ENCODE peak calls at places on chromosomes 4 and X, in eight cellular contexts. Y is neural crest cell; K is fibroblast of the conjunctiva; F is activated CD4-positive, alpha-beta T cell treated with anti-CD3 and anti-CD28 coated beads for 1 hour; E is H9; L is NCI-H510A; P is activated gamma-delta T cell treated with Interleukin-2 at 50 U/mL for 16 hours; T is OCI-LY7. R is an unnamed sample.

GRCh38 chrX:108020631-108021030 is 24.2 kb upstream of the VSIG1 start:
- DNase-seq in K (no peak), Y (no peak), P (no peak), L (no peak), F (no peak), E (no peak), T (peak; percentile 27), R (no peak)

GRCh38 chr4:82560853-82561744 is 689 bp downstream of the TMEM150C start:
- DNase-seq in Y (peak; percentile 16), T (no peak), P (no peak), E (peak; percentile 35), F (no peak), K (no peak), L (no peak), R (no peak)

GRCh38 chrX:11406109-11406755 is 113.0 kb downstream of the AMELX start:
- DNase-seq in Y (no peak), K (no peak), E (no peak), L (no peak), F (no peak), T (no peak), P (no peak), R (no peak)

GRCh38 chr4:73267050-73267449 is 8.5 kb upstream of the ANKRD17 start:
- DNase-seq in L (no peak), K (no peak), Y (no peak), F (no peak), T (no peak), E (no peak), P (no peak), R (no peak)

GRCh38 chr4:23717528-23718248 is 172.2 kb downstream of the PPARGC1A start:
- DNase-seq in K (peak; percentile 1), L (no peak), Y (no peak), E (no peak), T (peak; percentile 39), P (no peak), F (no peak), R (no peak)

GRCh38 chr4:56979674-56980073 is 978 bp downstream of the POLR2B start:
- DNase-seq in T (peak; percentile 47), K (no peak), E (peak; percentile 32), L (peak; percentile 9), P (peak; percentile 34), Y (peak; percentile 14), F (no peak), R (no peak)

GRCh38 chr4:11765849-11766453 is 337.3 kb upstream of the HS3ST1 start:
- DNase-seq in L (no peak), K (no peak), P (no peak), T (peak; percentile 22), F (no peak), E (peak; percentile 32), Y (peak; percentile 9), R (no peak)

GRCh38 chrX:100649550-100650356 is 5.8 kb downstream of the SRPX2 start:
- DNase-seq in P (no peak), K (peak; percentile 87), L (no peak), T (no peak), E (no peak), Y (no peak), F (no peak), R (no peak)

GRCh38 chr4:100694467-100694866 is 176.6 kb upstream of the EMCN start:
- DNase-seq in E (no peak), P (no peak), Y (no peak), T (no peak), L (no peak), K (no peak), F (no peak), R (no peak)

GRCh38 chr4:112515278-112516075 is 503 bp downstream of the NEUROG2 start:
- DNase-seq in E (peak; percentile 63), F (no peak), T (peak; percentile 35), P (no peak), L (no peak), K (no peak), Y (peak; percentile 31), R (no peak)

GRCh38 chr4:24747234-24747975 is 48.0 kb upstream of the SOD3 start:
- DNase-seq in P (no peak), E (no peak), K (no peak), Y (no peak), F (no peak), T (no peak), L (no peak), R (no peak)

GRCh38 chr4:156581282-156581681 is 390.3 kb downstream of the PDGFC start:
- DNase-seq in P (no peak), Y (no peak), K (no peak), E (no peak), L (no peak), T (no peak), F (no peak), R (no peak)

GRCh38 chr4:176547005-176547404 is 227.2 kb downstream of the SPCS3 start:
- DNase-seq in K (peak; percentile 23), P (no peak), E (no peak), Y (no peak), L (no peak), F (no peak), T (no peak), R (no peak)

GRCh38 chr4:26468977-26469376 is 21.3 kb downstream of the CCKAR start:
- DNase-seq in E (no peak), T (no peak), Y (no peak), L (no peak), K (no peak), P (no peak), F (no peak), R (no peak)

GRCh38 chrX:17967888-17968287 is 106.8 kb upstream of the RAI2 start:
- DNase-seq in T (no peak), F (no peak), E (no peak), K (no peak), P (no peak), Y (no peak), L (peak; percentile 34), R (no peak)

GRCh38 chr4:1976416-1977352 is 32.1 kb downstream of the NELFA start:
- DNase-seq in T (no peak), Y (no peak), F (no peak), E (peak; percentile 26), L (no peak), P (no peak), K (no peak), R (no peak)

GRCh38 chr4:4524364-4524763 is 17.5 kb downstream of the STX18 start:
- DNase-seq in L (no peak), F (no peak), P (peak; percentile 26), Y (no peak), T (peak; percentile 82), E (peak; percentile 54), K (no peak), R (peak; percentile 42)

GRCh38 chr4:88750369-88750768 is 52.7 kb upstream of the NAP1L5 start:
- DNase-seq in E (no peak), Y (no peak), P (no peak), K (no peak), L (no peak), T (no peak), F (no peak), R (no peak)

GRCh38 chr4:147975902-147976301 is 244.0 kb downstream of the ARHGAP10 start:
- DNase-seq in Y (no peak), P (no peak), K (no peak), T (no peak), F (no peak), E (no peak), L (no peak), R (no peak)

GRCh38 chr4:74009307-74009706 is 10.8 kb upstream of the CXCL5 start:
- DNase-seq in F (no peak), P (no peak), Y (no peak), K (no peak), L (no peak), E (no peak), T (no peak), R (no peak)

GRCh38 chr4:37885496-37885895 is 5.4 kb upstream of the TBC1D1 start:
- DNase-seq in T (no peak), P (no peak), F (no peak), Y (no peak), K (no peak), L (no peak), E (no peak), R (no peak)

GRCh38 chr4:135244605-135245146 is 1043.1 kb upstream of the PABPC4L start:
- DNase-seq in E (no peak), F (no peak), Y (no peak), K (no peak), T (no peak), L (no peak), P (no peak), R (no peak)

GRCh38 chrX:51002160-51002632 is 91.7 kb downstream of the BMP15 start:
- DNase-seq in Y (no peak), L (no peak), K (no peak), F (no peak), P (no peak), E (no peak), T (no peak), R (no peak)

GRCh38 chrX:23742174-23742692 is 843 bp downstream of the ACOT9 start:
- DNase-seq in L (no peak), Y (no peak), E (peak; percentile 29), F (no peak), T (peak; percentile 37), P (no peak), K (peak; percentile 64), R (no peak)

GRCh38 chrX:81377329-81377728 is 175.4 kb downstream of the SH3BGRL start:
- DNase-seq in K (no peak), E (no peak), L (no peak), F (no peak), P (no peak), Y (no peak), T (peak; percentile 23), R (no peak)

GRCh38 chr4:65546882-65547281 is 123.4 kb downstream of the EPHA5 start:
- DNase-seq in K (no peak), P (no peak), F (no peak), T (no peak), E (no peak), Y (no peak), L (no peak), R (no peak)

GRCh38 chr4:86769794-86770193 is 79.4 kb downstream of the SLC10A6 start:
- DNase-seq in K (no peak), T (no peak), Y (no peak), P (no peak), L (no peak), E (no peak), F (no peak), R (no peak)

GRCh38 chr4:165208322-165208652 is 926 bp downstream of the KLHL2 start:
- DNase-seq in E (no peak), L (no peak), Y (no peak), T (no peak), K (no peak), P (no peak), F (no peak), R (no peak)

GRCh38 chr4:144599621-144600020 is 46.3 kb upstream of the HHIP start:
- DNase-seq in F (no peak), K (peak; percentile 16), P (no peak), E (no peak), L (no peak), Y (no peak), T (no peak), R (no peak)

GRCh38 chrX:9317174-9317573 is 147.7 kb upstream of the TBL1X start:
- DNase-seq in K (no peak), P (no peak), L (no peak), T (no peak), Y (no peak), F (no peak), E (no peak), R (no peak)

GRCh38 chrX:152895724-152896420 is 2.0 kb upstream of the ZNF185 start:
- DNase-seq in E (no peak), L (no peak), Y (no peak), P (no peak), T (no peak), K (no peak), F (no peak), R (no peak)

GRCh38 chr4:2825740-2826139 is 17.9 kb upstream of the ADD1 start:
- DNase-seq in Y (no peak), K (no peak), F (no peak), E (no peak), P (no peak), L (no peak), T (no peak), R (no peak)

GRCh38 chr4:121155893-121156292 is 8.2 kb downstream of the TNIP3 start:
- DNase-seq in L (no peak), T (no peak), P (no peak), F (no peak), K (peak; percentile 45), Y (no peak), E (no peak), R (no peak)

GRCh38 chr4:89283226-89283974 is 24.2 kb downstream of the GPRIN3 start:
- DNase-seq in E (no peak), F (no peak), P (peak; percentile 49), L (no peak), Y (no peak), K (no peak), T (no peak), R (no peak)